ENCODE peak calls at places on chromosomes 12 and 14, in six cellular contexts. One of them, this sample, is unnamed.

GRCh38 chr12:64473176-64473575 is 21.3 kb downstream of the TBK1 start:
- DNase-seq in transverse colon: no peak
- DNase-seq in H1: no peak
- DNase-seq in HepG2: no peak
- DNase-seq in suprapubic skin: no peak
- DNase-seq in stomach: no peak
- DNase-seq in this sample: no peak

GRCh38 chr12:3750616-3751015 is 2.3 kb downstream of the CRACR2A start:
- DNase-seq in H1: peak; percentile 35
- DNase-seq in HepG2: no peak
- DNase-seq in suprapubic skin: no peak
- DNase-seq in transverse colon: no peak
- DNase-seq in stomach: no peak
- DNase-seq in this sample: no peak

GRCh38 chr12:127401005-127401404 is 866.0 kb upstream of the TMEM132C start:
- DNase-seq in HepG2: no peak
- DNase-seq in stomach: no peak
- DNase-seq in H1: no peak
- DNase-seq in suprapubic skin: no peak
- DNase-seq in transverse colon: no peak
- DNase-seq in this sample: no peak

GRCh38 chr12:118059645-118060275 is 1.2 kb downstream of the WSB2 start:
- DNase-seq in transverse colon: no peak
- DNase-seq in HepG2: no peak
- DNase-seq in H1: no peak
- DNase-seq in suprapubic skin: no peak
- DNase-seq in stomach: no peak
- DNase-seq in this sample: no peak

GRCh38 chr12:101653503-101653902 is 43.9 kb upstream of the CHPT1 start:
- DNase-seq in H1: no peak
- DNase-seq in HepG2: peak; percentile 97
- DNase-seq in suprapubic skin: no peak
- DNase-seq in stomach: no peak
- DNase-seq in transverse colon: no peak
- DNase-seq in this sample: no peak

GRCh38 chr14:101442451-101442850 is 118.8 kb upstream of the DIO3 start:
- DNase-seq in stomach: no peak
- DNase-seq in transverse colon: no peak
- DNase-seq in suprapubic skin: no peak
- DNase-seq in HepG2: no peak
- DNase-seq in H1: no peak
- DNase-seq in this sample: no peak

GRCh38 chr14:101241807-101242278 is 319.5 kb upstream of the DIO3 start:
- DNase-seq in HepG2: no peak
- DNase-seq in transverse colon: no peak
- DNase-seq in H1: peak; percentile 38
- DNase-seq in stomach: no peak
- DNase-seq in suprapubic skin: peak; percentile 60
- DNase-seq in this sample: no peak

GRCh38 chr12:69916541-69917270 is 91.7 kb downstream of the MYRFL start:
- DNase-seq in H1: no peak
- DNase-seq in HepG2: no peak
- DNase-seq in transverse colon: no peak
- DNase-seq in suprapubic skin: no peak
- DNase-seq in stomach: no peak
- DNase-seq in this sample: no peak

GRCh38 chr12:47822863-47823262 is 3.2 kb upstream of the HDAC7 start:
- DNase-seq in suprapubic skin: no peak
- DNase-seq in HepG2: no peak
- DNase-seq in stomach: no peak
- DNase-seq in transverse colon: no peak
- DNase-seq in H1: no peak
- DNase-seq in this sample: no peak

DNA sequence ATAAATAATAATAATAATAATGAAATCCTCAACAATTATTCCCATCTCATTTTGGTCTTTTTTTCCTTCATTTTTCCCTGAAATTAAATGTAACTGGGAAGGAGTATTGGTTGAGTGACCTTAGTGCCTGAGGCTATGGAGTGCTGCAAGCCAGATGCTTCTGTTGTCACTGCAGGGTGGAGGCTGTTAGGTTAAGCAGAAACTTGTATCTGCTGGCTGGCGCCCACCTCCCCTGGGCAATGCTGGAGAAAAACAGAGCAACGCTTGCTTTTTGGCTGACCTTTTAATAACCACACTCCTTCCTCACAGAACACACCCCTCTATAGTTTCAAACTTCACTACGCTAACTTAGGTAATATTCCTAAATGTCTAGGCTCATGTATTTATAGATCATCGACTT is 583.5 kb upstream of the NOVA1 start:
- DNase-seq in H1: no peak
- DNase-seq in transverse colon: no peak
- DNase-seq in stomach: no peak
- DNase-seq in HepG2: no peak
- DNase-seq in suprapubic skin: no peak
- DNase-seq in this sample: no peak
- TF ChIP-seq POLR2AphosphoS5 in H1: no peak
- TF ChIP-seq POLR2AphosphoS5 in transverse colon: no peak
- TF ChIP-seq POLR2AphosphoS5 in stomach: no peak
- TF ChIP-seq POLR2AphosphoS5 in HepG2: no peak
- TF ChIP-seq POLR2AphosphoS5 in suprapubic skin: no peak
- TF ChIP-seq POLR2AphosphoS5 in this sample: no peak

GRCh38 chr14:24368562-24369252 is 723 bp downstream of the NFATC4 start:
- DNase-seq in transverse colon: peak; percentile 45
- DNase-seq in stomach: no peak
- DNase-seq in H1: peak; percentile 83
- DNase-seq in HepG2: no peak
- DNase-seq in suprapubic skin: peak; percentile 87
- DNase-seq in this sample: peak; percentile 89
- TF ChIP-seq POLR2A in transverse colon: no peak
- TF ChIP-seq POLR2A in stomach: no peak
- TF ChIP-seq POLR2A in H1: no peak
- TF ChIP-seq POLR2A in HepG2: no peak
- TF ChIP-seq POLR2A in suprapubic skin: no peak
- TF ChIP-seq POLR2A in this sample: no peak

GRCh38 chr12:76927170-76927784 is 48.5 kb upstream of the CSRP2 start:
- DNase-seq in H1: peak; percentile 88
- DNase-seq in transverse colon: peak; percentile 24
- DNase-seq in HepG2: peak; percentile 25
- DNase-seq in suprapubic skin: no peak
- DNase-seq in stomach: peak; percentile 28
- DNase-seq in this sample: no peak
- TF ChIP-seq CTCF in H1: peak; percentile 84
- TF ChIP-seq CTCF in transverse colon: no peak
- TF ChIP-seq CTCF in HepG2: peak; percentile 52
- TF ChIP-seq CTCF in suprapubic skin: no peak
- TF ChIP-seq CTCF in stomach: no peak
- TF ChIP-seq CTCF in this sample: no peak

DNA sequence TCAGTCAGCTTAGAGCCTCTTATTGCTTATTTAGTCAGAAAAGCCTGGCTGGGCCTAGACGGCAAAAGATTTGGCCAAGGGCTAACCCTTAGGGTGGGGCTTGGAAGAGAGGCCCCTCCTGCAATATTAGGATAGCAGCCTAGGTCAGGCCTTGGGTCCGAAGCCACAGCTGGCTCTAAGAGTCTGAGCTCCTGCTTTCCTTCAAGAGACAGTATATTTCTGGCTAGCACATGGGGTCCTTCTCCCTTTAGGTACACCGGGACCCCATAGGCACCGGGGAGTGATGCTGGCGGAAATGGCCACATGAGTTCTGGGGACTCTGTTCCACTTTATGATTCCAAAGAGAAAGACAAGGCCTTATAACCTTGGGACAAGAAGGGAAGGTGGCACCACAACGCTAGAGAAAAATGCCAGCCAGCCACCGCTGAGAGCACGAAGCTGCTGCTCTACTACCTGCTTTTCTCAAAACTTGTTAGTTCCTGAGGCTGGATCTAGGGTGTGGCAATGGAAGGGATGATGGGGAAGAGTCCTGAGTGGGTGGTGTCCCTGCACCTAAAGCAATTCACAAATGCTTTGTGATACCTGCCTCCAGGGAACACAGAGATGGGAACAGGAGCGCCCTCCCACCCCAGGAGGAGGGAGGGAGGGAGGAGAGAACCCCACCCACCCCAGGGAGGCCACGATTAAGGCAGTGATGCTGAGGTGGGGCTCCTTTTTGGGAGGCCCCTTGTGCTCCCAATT is 3.1 kb upstream of the AVIL start:
- DNase-seq in H1: no peak
- DNase-seq in stomach: no peak
- DNase-seq in HepG2: no peak
- DNase-seq in transverse colon: no peak
- DNase-seq in suprapubic skin: no peak
- DNase-seq in this sample: no peak
- TF ChIP-seq POLR2AphosphoS5 in H1: no peak
- TF ChIP-seq POLR2AphosphoS5 in stomach: no peak
- TF ChIP-seq POLR2AphosphoS5 in HepG2: no peak
- TF ChIP-seq POLR2AphosphoS5 in transverse colon: no peak
- TF ChIP-seq POLR2AphosphoS5 in suprapubic skin: no peak
- TF ChIP-seq POLR2AphosphoS5 in this sample: no peak